ENCODE peak calls at places on chromosomes 6 and 20, in seven cellular contexts. U is breast epithelium; D is RWPE2; N is stimulated activated CD8-positive, alpha-beta memory T cell treated with anti-CD3 and anti-CD28 coated beads, Interleukin-4, amount 100 ng/mL, for 24 hours; P is HFF-Myc; H is HuH-7; F is activated naive CD4-positive, alpha-beta T cell. B is an unnamed sample.

GRCh38 chr6:71421611-71422010 is 133.0 kb downstream of the OGFRL1 start:
- DNase-seq in U (no peak), D (no peak), N (no peak), P (no peak), H (no peak), F (no peak), B (no peak)

GRCh38 chr6:39902786-39903465 is 31.3 kb downstream of the MOCS1 start:
- DNase-seq in U (no peak), D (no peak), N (no peak), P (no peak), H (no peak), F (no peak), B (no peak)

GRCh38 chr6:120363429-120363828 is 970.9 kb downstream of the TBC1D32 start:
- DNase-seq in U (no peak), D (no peak), N (no peak), P (no peak), H (no peak), F (no peak), B (no peak)

GRCh38 chr20:36225666-36226065 is 10.6 kb upstream of the AAR2 start:
- DNase-seq in U (no peak), D (no peak), N (no peak), P (no peak), H (no peak), F (no peak), B (no peak)

GRCh38 chr6:71810880-71811279 is 75.5 kb upstream of the RIMS1 start:
- DNase-seq in U (no peak), D (no peak), N (no peak), P (no peak), H (no peak), F (no peak), B (no peak)

GRCh38 chr6:157773248-157773773 is 49.7 kb upstream of the SNX9 start:
- DNase-seq in U (no peak), D (no peak), N (no peak), P (no peak), H (no peak), F (no peak), B (no peak)

GRCh38 chr6:45486739-45487138 is 109.0 kb upstream of the SUPT3H start:
- DNase-seq in U (no peak), D (no peak), N (no peak), P (no peak), H (no peak), F (no peak), B (no peak)

GRCh38 chr6:90109141-90109540 is 187.5 kb downstream of the BACH2 start:
- DNase-seq in U (no peak), D (no peak), N (no peak), P (no peak), H (no peak), F (no peak), B (no peak)

GRCh38 chr6:119273799-119274595 is 75.6 kb downstream of the MAN1A1 start:
- DNase-seq in U (no peak), D (no peak), N (no peak), P (peak; percentile 55), H (no peak), F (no peak), B (no peak)

GRCh38 chr6:79438015-79438414 is 99.2 kb downstream of the LCA5 start:
- DNase-seq in U (no peak), D (no peak), N (no peak), P (no peak), H (no peak), F (no peak), B (no peak)

GRCh38 chr6:17504005-17504404 is 96.1 kb upstream of the FAM8A1 start:
- DNase-seq in U (no peak), D (no peak), N (no peak), P (no peak), H (no peak), F (no peak), B (no peak)

GRCh38 chr20:58907481-58908137 is 55.1 kb downstream of the GNAS start:
- DNase-seq in U (peak; percentile 96), D (peak; percentile 95), N (peak; percentile 28), P (peak; percentile 95), H (peak; percentile 25), F (no peak), B (no peak)

B was measured in HCT116.